ENCODE peak calls at places on chromosomes 6 and 20, in six cellular contexts. B is NCI-H345, D is fibroblast of gingiva, N is tibial nerve, E is SW 1271, G is GM10248. C is an unnamed sample.
A peak's percentile ranks its signal among the peaks of the same experiment; 100 is the strongest.

GRCh38 chr20:50628326-50628725 is 63.0 kb downstream of the RIPOR3 start:
- DNase-seq in G (no peak), B (peak; percentile 72), E (no peak), N (no peak), D (no peak), C (no peak)

GRCh38 chr6:64084201-64084663 is 448.6 kb downstream of the PHF3 start:
- DNase-seq in D (no peak), B (no peak), G (no peak), N (no peak), E (no peak), C (no peak)

GRCh38 chr20:1946442-1946761 is 47.5 kb downstream of the PDYN start:
- DNase-seq in B (no peak), G (no peak), E (no peak), D (no peak), N (no peak), C (no peak)

GRCh38 chr6:54646069-54646468 is 200.5 kb upstream of the FAM83B start:
- DNase-seq in E (no peak), B (no peak), G (no peak), D (no peak), N (no peak), C (no peak)

GRCh38 chr6:155832596-155832995 is 377.0 kb upstream of the NOX3 start:
- DNase-seq in N (no peak), D (peak; percentile 61), B (peak; percentile 2), E (peak; percentile 27), G (no peak), C (no peak)

GRCh38 chr6:147949981-147950622 is 392.5 kb upstream of the SASH1 start:
- DNase-seq in D (peak; percentile 20), E (no peak), G (no peak), B (no peak), N (no peak), C (no peak)

GRCh38 chr6:115133790-115134189 is 791.0 kb upstream of the HS3ST5 start:
- DNase-seq in E (no peak), G (no peak), D (no peak), B (no peak), N (no peak), C (no peak)

GRCh38 chr20:4170621-4171537 is 155.5 kb upstream of the RNF24 start:
- DNase-seq in G (no peak), B (no peak), D (no peak), N (no peak), E (peak; percentile 30), C (no peak)

GRCh38 chr20:38007526-38007925 is 25.7 kb downstream of the TTI1 start:
- DNase-seq in B (no peak), G (no peak), E (no peak), N (no peak), D (no peak), C (no peak)

GRCh38 chr6:170067257-170067656 is 223.6 kb downstream of the DLL1 start:
- DNase-seq in G (no peak), N (no peak), B (no peak), D (peak; percentile 7), E (no peak), C (no peak)

GRCh38 chr6:136037885-136038460 is 186.5 kb downstream of the PDE7B start:
- DNase-seq in B (no peak), D (peak; percentile 73), E (no peak), G (no peak), N (no peak), C (no peak)

GRCh38 chr6:136408205-136408604 is 118.6 kb upstream of the BCLAF1 start:
- DNase-seq in D (peak; percentile 24), N (no peak), B (no peak), G (no peak), E (no peak), C (no peak)

GRCh38 chr6:56102216-56102615 is 145.2 kb downstream of the COL21A1 start:
- DNase-seq in G (no peak), N (no peak), E (no peak), B (no peak), D (peak; percentile 17), C (no peak)

GRCh38 chr20:49685809-49686208 is 27.9 kb downstream of the B4GALT5 start:
- DNase-seq in D (peak; percentile 55), N (no peak), B (no peak), G (no peak), E (no peak), C (peak; percentile 14)

GRCh38 chr6:157050537-157051280 is 272.6 kb downstream of the TMEM242 start:
- DNase-seq in D (no peak), G (no peak), E (no peak), N (no peak), B (no peak), C (no peak)

C was measured in Kasumi-1.